ENCODE peak calls at places on chromosomes 12 and 14, in five cellular contexts. I is foreskin fibroblast, T is germinal center, J is T-helper 9 cell, Z is NAMALWA. H is an unnamed sample.

GRCh38 chr14:24630872-24631477 is 3.0 kb downstream of the GZMB start:
- DNase-seq in I (no peak), T (no peak), J (no peak), Z (no peak), H (no peak)

GRCh38 chr14:105061428-105062047 is 3.7 kb downstream of the GPR132 start:
- DNase-seq in I (no peak), T (no peak), J (peak), Z (peak), H (no peak)

GRCh38 chr12:11771356-11771755 is 121.9 kb downstream of the ETV6 start:
- DNase-seq in I (no peak), T (no peak), J (no peak), Z (peak), H (no peak)

GRCh38 chr14:49212721-49213120 is 373.5 kb downstream of the RPS29 start:
- DNase-seq in I (no peak), T (no peak), J (no peak), Z (no peak), H (no peak)

GRCh38 chr12:18084080-18084479 is 5.9 kb downstream of the RERGL start:
- DNase-seq in I (no peak), T (no peak), J (no peak), Z (no peak), H (no peak)

GRCh38 chr12:65867428-65867827 is 43.1 kb downstream of the HMGA2 start:
- DNase-seq in I (peak), T (no peak), J (no peak), Z (no peak), H (no peak)

GRCh38 chr12:130813949-130814348 is 25.1 kb downstream of the STX2 start:
- DNase-seq in I (no peak), T (no peak), J (no peak), Z (no peak), H (no peak)

GRCh38 chr14:103104654-103105511 is 10.4 kb downstream of the EXOC3L4 start:
- DNase-seq in I (no peak), T (peak), J (peak), Z (peak), H (no peak)

GRCh38 chr12:31819427-31819826 is 90.6 kb upstream of the AMN1 start:
- DNase-seq in I (no peak), T (no peak), J (no peak), Z (no peak), H (no peak)

H was measured in esophagus squamous epithelium.